ENCODE peak calls at places on chromosome 13, in five cellular contexts. One of them, this sample, is unnamed.

GRCh38 chr13:49298903-49299605 is 51.3 kb downstream of the CDADC1 start:
- DNase-seq in choroid plexus epithelial cell: no peak
- DNase-seq in mucosa of descending colon: no peak
- DNase-seq in hepatocyte: no peak
- DNase-seq in right cardiac atrium: peak; percentile 45
- DNase-seq in this sample: no peak

GRCh38 chr13:60139272-60139671 is 24.5 kb downstream of the DIAPH3 start:
- DNase-seq in right cardiac atrium: no peak
- DNase-seq in mucosa of descending colon: no peak
- DNase-seq in hepatocyte: no peak
- DNase-seq in choroid plexus epithelial cell: peak; percentile 53
- DNase-seq in this sample: no peak

GRCh38 chr13:76903544-76904162 is 17.4 kb upstream of the KCTD12 start:
- DNase-seq in hepatocyte: peak; percentile 86
- DNase-seq in right cardiac atrium: peak; percentile 74
- DNase-seq in choroid plexus epithelial cell: peak; percentile 93
- DNase-seq in mucosa of descending colon: peak; percentile 81
- DNase-seq in this sample: peak; percentile 85

GRCh38 chr13:72290962-72291681 is 424.1 kb upstream of the DACH1 start:
- DNase-seq in right cardiac atrium: no peak
- DNase-seq in mucosa of descending colon: no peak
- DNase-seq in choroid plexus epithelial cell: peak; percentile 47
- DNase-seq in hepatocyte: no peak
- DNase-seq in this sample: no peak

GRCh38 chr13:112226320-112227002 is 149.7 kb upstream of the SPACA7 start:
- DNase-seq in right cardiac atrium: no peak
- DNase-seq in hepatocyte: no peak
- DNase-seq in choroid plexus epithelial cell: no peak
- DNase-seq in mucosa of descending colon: no peak
- DNase-seq in this sample: no peak

GRCh38 chr13:43792456-43792855 is 5.7 kb upstream of the ENOX1 start:
- DNase-seq in choroid plexus epithelial cell: peak; percentile 33
- DNase-seq in right cardiac atrium: no peak
- DNase-seq in hepatocyte: no peak
- DNase-seq in mucosa of descending colon: no peak
- DNase-seq in this sample: no peak

GRCh38 chr13:36166051-36166450 is 34.9 kb upstream of the DCLK1 start:
- DNase-seq in choroid plexus epithelial cell: no peak
- DNase-seq in hepatocyte: no peak
- DNase-seq in right cardiac atrium: no peak
- DNase-seq in mucosa of descending colon: no peak
- DNase-seq in this sample: no peak

GRCh38 chr13:65063753-65064152 is 2166.4 kb downstream of the PCDH9 start:
- DNase-seq in hepatocyte: no peak
- DNase-seq in right cardiac atrium: no peak
- DNase-seq in mucosa of descending colon: no peak
- DNase-seq in choroid plexus epithelial cell: peak; percentile 93
- DNase-seq in this sample: no peak

GRCh38 chr13:76225815-76226489 is 589.8 kb downstream of the LMO7 start:
- DNase-seq in mucosa of descending colon: peak; percentile 30
- DNase-seq in choroid plexus epithelial cell: peak; percentile 69
- DNase-seq in hepatocyte: peak; percentile 9
- DNase-seq in right cardiac atrium: peak; percentile 43
- DNase-seq in this sample: no peak

GRCh38 chr13:30222253-30222652 is 85.1 kb downstream of the KATNAL1 start:
- DNase-seq in choroid plexus epithelial cell: no peak
- DNase-seq in mucosa of descending colon: no peak
- DNase-seq in right cardiac atrium: no peak
- DNase-seq in hepatocyte: no peak
- DNase-seq in this sample: peak; percentile 21

GRCh38 chr13:111395511-111396393 is 75.3 kb downstream of the TEX29 start:
- DNase-seq in hepatocyte: no peak
- DNase-seq in right cardiac atrium: no peak
- DNase-seq in choroid plexus epithelial cell: no peak
- DNase-seq in mucosa of descending colon: no peak
- DNase-seq in this sample: no peak

GRCh38 chr13:91312324-91312723 is 35.2 kb upstream of the MIR17HG start:
- DNase-seq in hepatocyte: no peak
- DNase-seq in mucosa of descending colon: no peak
- DNase-seq in right cardiac atrium: no peak
- DNase-seq in choroid plexus epithelial cell: no peak
- DNase-seq in this sample: no peak

GRCh38 chr13:81480634-81481033 is 1139.7 kb upstream of the SPRY2 start:
- DNase-seq in choroid plexus epithelial cell: peak; percentile 13
- DNase-seq in mucosa of descending colon: no peak
- DNase-seq in hepatocyte: peak; percentile 3
- DNase-seq in right cardiac atrium: no peak
- DNase-seq in this sample: no peak

GRCh38 chr13:66210677-66211076 is 1019.5 kb downstream of the PCDH9 start:
- DNase-seq in choroid plexus epithelial cell: peak; percentile 95
- DNase-seq in right cardiac atrium: no peak
- DNase-seq in mucosa of descending colon: no peak
- DNase-seq in hepatocyte: peak; percentile 11
- DNase-seq in this sample: no peak

GRCh38 chr13:88622362-88622973 is 951.3 kb downstream of the SLITRK5 start:
- DNase-seq in choroid plexus epithelial cell: no peak
- DNase-seq in mucosa of descending colon: no peak
- DNase-seq in hepatocyte: no peak
- DNase-seq in right cardiac atrium: no peak
- DNase-seq in this sample: peak; percentile 2

GRCh38 chr13:65789815-65790214 is 1440.3 kb downstream of the PCDH9 start:
- DNase-seq in right cardiac atrium: no peak
- DNase-seq in choroid plexus epithelial cell: peak; percentile 71
- DNase-seq in hepatocyte: no peak
- DNase-seq in mucosa of descending colon: no peak
- DNase-seq in this sample: no peak

GRCh38 chr13:47672982-47673670 is 327.9 kb downstream of the SUCLA2 start:
- DNase-seq in hepatocyte: peak; percentile 16
- DNase-seq in right cardiac atrium: peak; percentile 32
- DNase-seq in choroid plexus epithelial cell: peak; percentile 98
- DNase-seq in mucosa of descending colon: no peak
- DNase-seq in this sample: no peak

GRCh38 chr13:82675024-82675423 is 1207.2 kb downstream of the SLITRK1 start:
- DNase-seq in right cardiac atrium: no peak
- DNase-seq in hepatocyte: no peak
- DNase-seq in choroid plexus epithelial cell: no peak
- DNase-seq in mucosa of descending colon: no peak
- DNase-seq in this sample: no peak

GRCh38 chr13:113971471-113972231 is 2.2 kb downstream of the C13orf46 start:
- DNase-seq in hepatocyte: no peak
- DNase-seq in right cardiac atrium: peak; percentile 41
- DNase-seq in mucosa of descending colon: no peak
- DNase-seq in choroid plexus epithelial cell: no peak
- DNase-seq in this sample: no peak

GRCh38 chr13:74452176-74452575 is 318.0 kb upstream of the KLF12 start:
- DNase-seq in mucosa of descending colon: no peak
- DNase-seq in hepatocyte: no peak
- DNase-seq in right cardiac atrium: no peak
- DNase-seq in choroid plexus epithelial cell: peak; percentile 61
- DNase-seq in this sample: no peak

GRCh38 chr13:66312312-66313087 is 917.6 kb downstream of the PCDH9 start:
- DNase-seq in choroid plexus epithelial cell: peak; percentile 95
- DNase-seq in hepatocyte: peak; percentile 16
- DNase-seq in right cardiac atrium: peak; percentile 63
- DNase-seq in mucosa of descending colon: peak; percentile 71
- DNase-seq in this sample: no peak

GRCh38 chr13:26971990-26972888 is 199.4 kb downstream of the USP12 start:
- DNase-seq in choroid plexus epithelial cell: peak; percentile 37
- DNase-seq in right cardiac atrium: no peak
- DNase-seq in mucosa of descending colon: peak; percentile 84
- DNase-seq in hepatocyte: peak; percentile 68
- DNase-seq in this sample: peak; percentile 50

GRCh38 chr13:78596701-78597550 is 6.4 kb downstream of the POU4F1 start:
- DNase-seq in right cardiac atrium: no peak
- DNase-seq in hepatocyte: no peak
- DNase-seq in mucosa of descending colon: no peak
- DNase-seq in choroid plexus epithelial cell: no peak
- DNase-seq in this sample: no peak

GRCh38 chr13:78595819-78596700 is 7.3 kb downstream of the POU4F1 start:
- DNase-seq in mucosa of descending colon: no peak
- DNase-seq in hepatocyte: peak; percentile 45
- DNase-seq in choroid plexus epithelial cell: no peak
- DNase-seq in right cardiac atrium: peak; percentile 56
- DNase-seq in this sample: no peak

GRCh38 chr13:78593129-78593528 is 10.2 kb downstream of the POU4F1 start:
- DNase-seq in mucosa of descending colon: no peak
- DNase-seq in hepatocyte: no peak
- DNase-seq in choroid plexus epithelial cell: no peak
- DNase-seq in right cardiac atrium: no peak
- DNase-seq in this sample: no peak

GRCh38 chr13:78595458-78595818 is 7.9 kb downstream of the POU4F1 start:
- DNase-seq in choroid plexus epithelial cell: no peak
- DNase-seq in mucosa of descending colon: no peak
- DNase-seq in hepatocyte: no peak
- DNase-seq in right cardiac atrium: no peak
- DNase-seq in this sample: no peak

DNA sequence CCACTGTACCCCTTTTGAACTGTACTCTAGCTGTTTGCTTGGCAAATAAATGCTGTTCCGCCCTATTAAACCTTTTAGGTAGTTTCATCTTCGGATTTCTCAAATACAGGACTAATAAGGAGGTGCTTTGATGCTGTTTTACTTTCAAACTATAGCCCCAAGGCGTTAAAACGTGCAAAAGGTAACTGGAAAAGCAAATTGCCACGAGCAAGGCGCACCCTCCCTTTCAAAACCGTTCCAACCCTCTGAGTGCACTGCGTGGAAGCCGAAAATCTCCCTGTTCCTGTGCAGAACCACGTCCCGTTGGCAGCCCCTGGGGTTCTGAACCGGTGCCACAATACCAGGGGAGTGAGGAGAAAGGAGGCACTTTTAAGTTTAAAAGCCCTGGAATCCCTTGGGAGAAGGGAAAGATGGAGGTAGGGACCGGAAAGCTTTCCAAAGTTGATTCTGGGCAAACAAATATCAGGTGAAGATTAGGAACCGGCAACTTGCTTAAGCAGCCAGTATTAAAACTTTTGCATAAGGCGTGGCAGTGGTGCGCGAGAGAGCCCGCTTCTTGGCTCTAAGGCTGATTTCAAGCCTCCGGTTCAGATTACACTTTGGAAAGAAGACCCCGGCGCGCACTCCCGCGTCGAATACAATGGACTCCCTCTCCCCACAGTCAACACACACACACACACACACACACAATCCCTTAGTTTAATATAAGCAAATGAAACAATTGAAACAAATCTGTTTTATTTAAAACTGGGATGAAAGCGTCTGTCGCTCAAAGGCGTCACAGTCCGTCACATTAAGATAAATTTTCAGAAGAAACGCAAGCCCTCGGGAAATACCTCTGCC is 9.5 kb downstream of the POU4F1 start:
- DNase-seq in mucosa of descending colon: no peak
- DNase-seq in hepatocyte: no peak
- DNase-seq in choroid plexus epithelial cell: no peak
- DNase-seq in right cardiac atrium: no peak
- DNase-seq in this sample: no peak
- H3K4me3 ChIP-seq in mucosa of descending colon: no peak overlapping the region
- H3K4me3 ChIP-seq in hepatocyte: no peak overlapping the region
- H3K4me3 ChIP-seq in choroid plexus epithelial cell: no peak overlapping the region
- H3K4me3 ChIP-seq in right cardiac atrium: no peak overlapping the region
- H3K4me3 ChIP-seq in this sample: no peak overlapping the region

DNA sequence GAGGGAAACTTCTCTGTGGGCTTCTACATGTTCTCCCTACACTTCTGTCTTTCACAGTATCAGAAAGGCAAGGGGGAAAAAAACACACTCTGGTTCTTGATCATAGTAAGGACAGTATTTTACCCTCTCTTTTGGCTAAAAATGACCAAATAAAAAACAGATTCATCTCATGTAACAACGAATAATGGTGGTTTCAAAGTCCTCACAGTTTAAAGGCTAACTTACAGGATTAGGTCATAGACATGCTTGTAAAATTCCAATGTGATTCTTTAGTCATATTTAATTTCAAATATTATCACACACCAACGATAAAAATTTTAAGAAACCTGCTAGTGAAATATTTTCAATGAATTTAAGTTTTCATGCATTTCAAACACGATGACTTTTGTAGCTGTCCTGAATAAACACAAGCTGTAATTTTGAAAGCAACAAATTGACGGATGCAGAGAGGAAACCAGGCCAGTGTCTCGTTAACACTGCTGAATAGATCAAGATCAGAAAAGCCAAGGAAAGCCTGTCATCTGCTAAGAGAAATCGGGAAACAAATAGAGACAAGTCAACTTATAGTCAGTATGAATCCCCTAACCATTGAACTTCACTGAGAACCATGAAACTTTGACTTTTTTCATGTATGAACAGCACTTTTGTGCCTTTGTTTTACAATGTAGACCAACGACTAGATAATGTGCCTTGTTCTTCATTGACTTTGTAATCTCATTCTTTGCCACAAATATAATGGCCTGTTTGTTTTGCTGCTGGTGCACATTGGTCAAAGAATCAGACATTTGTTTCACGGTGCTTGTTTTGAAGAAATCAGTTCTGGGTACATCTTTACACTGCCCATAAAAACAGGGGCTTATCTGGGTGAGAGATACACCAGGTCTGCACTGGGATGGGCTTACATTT is 22.0 kb downstream of the MBNL2 start:
- DNase-seq in choroid plexus epithelial cell: no peak
- DNase-seq in right cardiac atrium: no peak
- DNase-seq in hepatocyte: no peak
- DNase-seq in mucosa of descending colon: no peak
- DNase-seq in this sample: no peak
- H3K4me3 ChIP-seq in choroid plexus epithelial cell: no peak overlapping the region
- H3K4me3 ChIP-seq in right cardiac atrium: no peak overlapping the region
- H3K4me3 ChIP-seq in hepatocyte: no peak overlapping the region
- H3K4me3 ChIP-seq in mucosa of descending colon: no peak overlapping the region
- H3K4me3 ChIP-seq in this sample: no peak overlapping the region

DNA sequence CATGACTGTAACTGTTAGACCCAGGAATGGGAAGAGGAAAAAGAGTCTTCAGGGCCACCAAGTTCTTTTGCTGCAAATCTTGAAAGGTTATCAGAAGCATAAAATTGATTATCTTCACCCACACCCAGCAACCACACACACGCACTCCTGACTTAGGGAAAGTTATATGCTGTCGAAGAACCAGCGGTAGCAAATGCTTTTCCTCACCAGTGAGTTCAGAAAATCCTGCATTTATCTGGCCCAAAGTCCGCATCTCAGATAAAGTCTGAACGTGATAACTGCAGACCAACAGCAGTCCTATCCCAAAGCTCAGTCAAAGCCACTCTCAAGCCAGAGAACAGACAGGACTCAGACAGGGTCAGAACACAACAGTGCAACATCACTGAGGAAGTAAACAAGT is 115.6 kb downstream of the IRS2 start:
- DNase-seq in right cardiac atrium: no peak
- DNase-seq in choroid plexus epithelial cell: no peak
- DNase-seq in mucosa of descending colon: no peak
- DNase-seq in hepatocyte: no peak
- DNase-seq in this sample: no peak
- H3K4me3 ChIP-seq in right cardiac atrium: no peak overlapping the region
- H3K4me3 ChIP-seq in choroid plexus epithelial cell: no peak overlapping the region
- H3K4me3 ChIP-seq in mucosa of descending colon: no peak overlapping the region
- H3K4me3 ChIP-seq in hepatocyte: no peak overlapping the region
- H3K4me3 ChIP-seq in this sample: no peak overlapping the region

GRCh38 chr13:50678464-50679162 is 164.9 kb downstream of the DLEU7 start:
- DNase-seq in mucosa of descending colon: no peak
- DNase-seq in choroid plexus epithelial cell: peak; percentile 85
- DNase-seq in hepatocyte: no peak
- DNase-seq in right cardiac atrium: no peak
- DNase-seq in this sample: no peak
- H3K4me3 ChIP-seq in mucosa of descending colon: no peak overlapping the region
- H3K4me3 ChIP-seq in choroid plexus epithelial cell: no peak overlapping the region
- H3K4me3 ChIP-seq in hepatocyte: no peak overlapping the region
- H3K4me3 ChIP-seq in right cardiac atrium: no peak overlapping the region
- H3K4me3 ChIP-seq in this sample: no peak overlapping the region

This sample was measured in GM12865.